ENCODE peak calls at places on chromosomes 12 and 14, in five cellular contexts. C, L, Q, A and P are unnamed samples.

GRCh38 chr14:32648434-32648833 is 290.2 kb upstream of the NPAS3 start:
- DNase-seq in C (no peak), L (no peak), Q (no peak), A (no peak), P (no peak)

GRCh38 chr14:68819260-68819691 is 26.4 kb upstream of the ZFP36L1 start:
- DNase-seq in C (peak; percentile 74), L (no peak), Q (no peak), A (no peak), P (no peak)

GRCh38 chr12:131104464-131105350 is 151.0 kb downstream of the ADGRD1 start:
- DNase-seq in C (peak; percentile 85), L (peak; percentile 77), Q (peak; percentile 79), A (peak; percentile 71), P (peak; percentile 70)

GRCh38 chr12:41932470-41932991 is 212.1 kb downstream of the GXYLT1 start:
- DNase-seq in C (peak; percentile 83), L (no peak), Q (peak; percentile 62), A (peak; percentile 22), P (peak; percentile 72)

GRCh38 chr14:59224341-59224740 is 35.9 kb downstream of the DAAM1 start:
- DNase-seq in C (no peak), L (no peak), Q (no peak), A (no peak), P (no peak)

GRCh38 chr14:102605026-102605425 is 12.6 kb downstream of the RCOR1 start:
- DNase-seq in C (no peak), L (no peak), Q (no peak), A (no peak), P (no peak)

GRCh38 chr14:93648440-93649168 is 139.7 kb downstream of the PRIMA1 start:
- DNase-seq in C (no peak), L (peak; percentile 3), Q (no peak), A (no peak), P (peak; percentile 10)

GRCh38 chr12:43131304-43131703 is 420.7 kb downstream of the ADAMTS20 start:
- DNase-seq in C (no peak), L (no peak), Q (no peak), A (no peak), P (no peak)

GRCh38 chr12:94704452-94704871 is 54.1 kb upstream of the TMCC3 start:
- DNase-seq in C (no peak), L (peak; percentile 46), Q (no peak), A (no peak), P (no peak)

GRCh38 chr14:101740981-101741380 is 20.5 kb upstream of the PPP2R5C start:
- DNase-seq in C (no peak), L (no peak), Q (no peak), A (no peak), P (peak; percentile 29)

GRCh38 chr12:3186546-3187237 is 109.5 kb downstream of the TSPAN9 start:
- DNase-seq in C (no peak), L (no peak), Q (no peak), A (no peak), P (no peak)

GRCh38 chr12:25755681-25756260 is 202.7 kb upstream of the LMNTD1 start:
- DNase-seq in C (no peak), L (no peak), Q (no peak), A (no peak), P (no peak)

GRCh38 chr12:118418385-118419057 is 42.2 kb downstream of the SUDS3 start:
- DNase-seq in C (no peak), L (no peak), Q (no peak), A (no peak), P (no peak)

GRCh38 chr14:105138021-105138541 is 30.5 kb downstream of the JAG2 start:
- DNase-seq in C (no peak), L (no peak), Q (peak; percentile 9), A (no peak), P (no peak)

GRCh38 chr14:61642246-61642982 is 52.9 kb upstream of the HIF1A start:
- DNase-seq in C (no peak), L (no peak), Q (no peak), A (no peak), P (peak; percentile 67)

GRCh38 chr14:104428860-104429259 is 150.7 kb upstream of the C14orf180 start:
- DNase-seq in C (no peak), L (no peak), Q (no peak), A (no peak), P (no peak)

GRCh38 chr12:1369460-1369859 is 224.9 kb downstream of the FBXL14 start:
- DNase-seq in C (no peak), L (no peak), Q (no peak), A (no peak), P (no peak)

GRCh38 chr14:95537298-95538089 is 2.6 kb downstream of the GLRX5 start:
- DNase-seq in C (no peak), L (no peak), Q (no peak), A (no peak), P (no peak)

GRCh38 chr12:118185602-118186397 is 49.9 kb downstream of the PEBP1 start:
- DNase-seq in C (no peak), L (no peak), Q (no peak), A (no peak), P (no peak)

GRCh38 chr12:32217354-32218310 is 111.0 kb downstream of the BICD1 start:
- DNase-seq in C (peak; percentile 12), L (peak; percentile 11), Q (peak; percentile 35), A (no peak), P (peak; percentile 12)

GRCh38 chr14:104957146-104958113 is 20.7 kb downstream of the AHNAK2 start:
- DNase-seq in C (no peak), L (no peak), Q (no peak), A (no peak), P (no peak)

GRCh38 chr12:55068416-55069010 is 48.7 kb downstream of the NEUROD4 start:
- DNase-seq in C (no peak), L (peak; percentile 62), Q (no peak), A (no peak), P (peak; percentile 71)

GRCh38 chr12:47832263-47832933 is 12.7 kb upstream of the HDAC7 start:
- DNase-seq in C (no peak), L (no peak), Q (no peak), A (peak; percentile 69), P (peak; percentile 77)

GRCh38 chr12:93089805-93090569 is 160.9 kb upstream of the EEA1 start:
- DNase-seq in C (no peak), L (peak; percentile 21), Q (no peak), A (no peak), P (no peak)

GRCh38 chr14:60656755-60657608 is 7.7 kb upstream of the SIX1 start:
- DNase-seq in C (peak; percentile 50), L (peak; percentile 43), Q (no peak), A (peak; percentile 54), P (peak; percentile 94)

GRCh38 chr12:108313236-108313608 is 25.9 kb downstream of the CMKLR1 start:
- DNase-seq in C (no peak), L (no peak), Q (no peak), A (no peak), P (no peak)

GRCh38 chr14:72439707-72440106 is 454.2 kb downstream of the DPF3 start:
- DNase-seq in C (no peak), L (no peak), Q (no peak), A (no peak), P (no peak)

GRCh38 chr12:109758406-109759075 is 44.9 kb downstream of the FAM222A start:
- DNase-seq in C (no peak), L (no peak), Q (peak; percentile 9), A (no peak), P (no peak)

GRCh38 chr12:116601933-116602809 is 43.0 kb downstream of the MAP1LC3B2 start:
- DNase-seq in C (no peak), L (no peak), Q (no peak), A (no peak), P (no peak)

GRCh38 chr14:31834616-31835015 is 242.5 kb upstream of the ARHGAP5 start:
- DNase-seq in C (no peak), L (no peak), Q (no peak), A (no peak), P (no peak)

GRCh38 chr14:74975059-74975810 is 19.8 kb upstream of the PGF start:
- DNase-seq in C (peak; percentile 89), L (no peak), Q (peak; percentile 89), A (peak; percentile 30), P (no peak)
- H3K4me1 ChIP-seq in C (peaks cover 19% of the 10 kb centered on the region), L (no peaks in the 10 kb centered on the region), Q (peaks cover 45% of the 10 kb centered on the region), A (peaks cover 16% of the 10 kb centered on the region), P (peaks cover 12% of the 10 kb centered on the region)

GRCh38 chr14:65720743-65721142 is 308.2 kb downstream of the FUT8 start:
- DNase-seq in C (no peak), L (no peak), Q (no peak), A (no peak), P (no peak)

GRCh38 chr14:65723348-65723747 is 310.8 kb downstream of the FUT8 start:
- DNase-seq in C (no peak), L (no peak), Q (no peak), A (no peak), P (peak; percentile 55)

GRCh38 chr14:65720171-65720570 is 307.6 kb downstream of the FUT8 start:
- DNase-seq in C (no peak), L (no peak), Q (no peak), A (no peak), P (no peak)

GRCh38 chr14:65718629-65719028 is 306.1 kb downstream of the FUT8 start:
- DNase-seq in C (no peak), L (no peak), Q (no peak), A (no peak), P (no peak)
- H3K4me1 ChIP-seq in C (peaks cover 2% of the 10 kb centered on the region), L (no peaks in the 10 kb centered on the region), Q (no peaks in the 10 kb centered on the region), A (no peaks in the 10 kb centered on the region), P (peaks cover 21% of the 10 kb centered on the region)

GRCh38 chr12:71638499-71638898 is 25.1 kb downstream of the ZFC3H1 start:
- DNase-seq in C (no peak), L (no peak), Q (no peak), A (no peak), P (no peak)

GRCh38 chr12:71639341-71639760 is 24.3 kb downstream of the ZFC3H1 start:
- DNase-seq in C (no peak), L (peak; percentile 13), Q (no peak), A (no peak), P (peak; percentile 31)

GRCh38 chr12:71641390-71641789 is 22.3 kb downstream of the ZFC3H1 start:
- DNase-seq in C (no peak), L (no peak), Q (no peak), A (no peak), P (no peak)

GRCh38 chr12:71640316-71640715 is 23.3 kb downstream of the ZFC3H1 start:
- DNase-seq in C (no peak), L (no peak), Q (no peak), A (no peak), P (no peak)

GRCh38 chr12:71636704-71637115 is 26.9 kb downstream of the ZFC3H1 start:
- DNase-seq in C (no peak), L (peak; percentile 36), Q (no peak), A (no peak), P (peak; percentile 83)
- H3K4me1 ChIP-seq in C (no peaks in the 10 kb centered on the region), L (no peaks in the 10 kb centered on the region), Q (no peaks in the 10 kb centered on the region), A (no peaks in the 10 kb centered on the region), P (no peaks in the 10 kb centered on the region)

DNA sequence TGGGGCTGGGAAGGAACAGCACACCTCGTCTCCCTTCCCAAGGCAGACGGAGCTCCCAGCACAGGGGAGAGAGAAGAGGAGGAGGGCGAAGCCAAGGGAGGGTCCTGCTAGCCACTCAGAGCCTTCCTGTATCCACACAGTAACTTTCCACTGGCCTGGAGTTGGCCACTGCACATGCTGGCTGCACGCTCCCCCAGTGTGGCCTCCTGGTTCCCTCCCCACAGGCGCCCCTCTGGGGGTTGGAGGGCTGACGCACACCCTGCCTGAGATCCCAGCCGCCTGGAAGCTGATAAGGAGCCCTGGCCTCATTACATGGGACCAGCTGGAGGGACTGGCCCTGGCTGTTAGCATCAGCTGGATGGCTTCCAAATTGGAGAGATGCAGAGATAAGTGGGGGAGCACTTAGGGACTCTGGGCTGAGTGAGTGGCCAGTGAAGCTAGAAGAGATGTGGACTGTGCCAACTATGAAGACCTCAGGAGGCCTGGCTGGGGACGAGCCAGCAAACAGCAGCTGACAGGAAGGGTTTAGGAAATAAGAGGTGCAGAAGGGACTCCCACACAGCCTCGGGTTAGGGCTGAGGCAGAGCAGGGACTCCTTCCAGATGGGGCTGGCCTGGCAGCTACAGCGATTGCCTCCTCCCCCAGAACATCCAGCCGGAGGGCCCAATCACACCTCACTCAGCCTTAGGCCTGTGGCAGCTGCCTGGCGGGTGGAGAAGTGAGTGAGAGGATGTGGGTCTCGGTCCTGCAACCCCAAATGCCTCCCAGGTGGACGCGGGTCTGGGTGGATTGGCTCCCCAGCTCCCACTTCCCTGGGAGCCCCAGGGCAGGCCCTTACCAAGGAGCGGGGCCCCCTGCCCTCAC is 26.3 kb upstream of the BCDIN3D start:
- DNase-seq in C (peak; percentile 96), L (no peak), Q (peak; percentile 86), A (peak; percentile 19), P (no peak)
- H3K4me1 ChIP-seq in C (peaks cover 14% of the 10 kb centered on the region), L (no peaks in the 10 kb centered on the region), Q (peaks cover 3% of the 10 kb centered on the region), A (peaks cover 11% of the 10 kb centered on the region), P (no peaks in the 10 kb centered on the region)